ENCODE peak calls at places on chromosome 12, in eight cellular contexts. One of them, this sample, is unnamed.

GRCh38 chr12:90543841-90544240 is 411.1 kb downstream of the CCER1 start:
- DNase-seq in IMR-90: peak; percentile 66
- DNase-seq in pancreas: no peak
- DNase-seq in lung: no peak
- DNase-seq in CD8-positive, alpha-beta memory T cell: no peak
- DNase-seq in tibial artery: no peak
- DNase-seq in ascending aorta: no peak
- DNase-seq in neural progenitor cell: no peak
- DNase-seq in this sample: no peak

GRCh38 chr12:119375170-119375569 is 40.6 kb downstream of the CCDC60 start:
- DNase-seq in IMR-90: no peak
- DNase-seq in pancreas: no peak
- DNase-seq in lung: no peak
- DNase-seq in CD8-positive, alpha-beta memory T cell: no peak
- DNase-seq in tibial artery: no peak
- DNase-seq in ascending aorta: no peak
- DNase-seq in neural progenitor cell: no peak
- DNase-seq in this sample: no peak

GRCh38 chr12:109214131-109214530 is 95.0 kb downstream of the FOXN4 start:
- DNase-seq in IMR-90: no peak
- DNase-seq in pancreas: no peak
- DNase-seq in lung: no peak
- DNase-seq in CD8-positive, alpha-beta memory T cell: no peak
- DNase-seq in tibial artery: no peak
- DNase-seq in ascending aorta: no peak
- DNase-seq in neural progenitor cell: no peak
- DNase-seq in this sample: no peak

GRCh38 chr12:18807714-18808113 is 69.8 kb downstream of the CAPZA3 start:
- DNase-seq in IMR-90: no peak
- DNase-seq in pancreas: no peak
- DNase-seq in lung: no peak
- DNase-seq in CD8-positive, alpha-beta memory T cell: no peak
- DNase-seq in tibial artery: no peak
- DNase-seq in ascending aorta: no peak
- DNase-seq in neural progenitor cell: no peak
- DNase-seq in this sample: no peak

GRCh38 chr12:113230315-113231274 is 9.3 kb downstream of the TPCN1 start:
- DNase-seq in IMR-90: no peak
- DNase-seq in pancreas: no peak
- DNase-seq in lung: no peak
- DNase-seq in CD8-positive, alpha-beta memory T cell: no peak
- DNase-seq in tibial artery: peak; percentile 62
- DNase-seq in ascending aorta: no peak
- DNase-seq in neural progenitor cell: no peak
- DNase-seq in this sample: no peak

GRCh38 chr12:12172106-12172511 is 94.7 kb downstream of the LRP6 start:
- DNase-seq in IMR-90: peak; percentile 21
- DNase-seq in pancreas: no peak
- DNase-seq in lung: no peak
- DNase-seq in CD8-positive, alpha-beta memory T cell: peak; percentile 45
- DNase-seq in tibial artery: no peak
- DNase-seq in ascending aorta: no peak
- DNase-seq in neural progenitor cell: no peak
- DNase-seq in this sample: no peak

GRCh38 chr12:31277081-31277480 is 48.9 kb downstream of the SINHCAF start:
- DNase-seq in IMR-90: no peak
- DNase-seq in pancreas: no peak
- DNase-seq in lung: no peak
- DNase-seq in CD8-positive, alpha-beta memory T cell: no peak
- DNase-seq in tibial artery: no peak
- DNase-seq in ascending aorta: no peak
- DNase-seq in neural progenitor cell: no peak
- DNase-seq in this sample: no peak

GRCh38 chr12:67594888-67595287 is 53.7 kb upstream of the DYRK2 start:
- DNase-seq in IMR-90: no peak
- DNase-seq in pancreas: no peak
- DNase-seq in lung: no peak
- DNase-seq in CD8-positive, alpha-beta memory T cell: no peak
- DNase-seq in tibial artery: no peak
- DNase-seq in ascending aorta: no peak
- DNase-seq in neural progenitor cell: no peak
- DNase-seq in this sample: no peak

GRCh38 chr12:17352164-17352563 is 737.8 kb downstream of the RERGL start:
- DNase-seq in IMR-90: no peak
- DNase-seq in pancreas: no peak
- DNase-seq in lung: no peak
- DNase-seq in CD8-positive, alpha-beta memory T cell: no peak
- DNase-seq in tibial artery: no peak
- DNase-seq in ascending aorta: no peak
- DNase-seq in neural progenitor cell: no peak
- DNase-seq in this sample: no peak

GRCh38 chr12:100862600-100863149 is 68.1 kb downstream of the ANO4 start:
- DNase-seq in IMR-90: peak; percentile 3
- DNase-seq in pancreas: no peak
- DNase-seq in lung: no peak
- DNase-seq in CD8-positive, alpha-beta memory T cell: no peak
- DNase-seq in tibial artery: no peak
- DNase-seq in ascending aorta: no peak
- DNase-seq in neural progenitor cell: no peak
- DNase-seq in this sample: no peak

GRCh38 chr12:29611906-29612305 is 114.4 kb upstream of the OVCH1 start:
- DNase-seq in IMR-90: peak; percentile 84
- DNase-seq in pancreas: no peak
- DNase-seq in lung: no peak
- DNase-seq in CD8-positive, alpha-beta memory T cell: no peak
- DNase-seq in tibial artery: no peak
- DNase-seq in ascending aorta: peak; percentile 67
- DNase-seq in neural progenitor cell: no peak
- DNase-seq in this sample: no peak

GRCh38 chr12:52650520-52651081 is 1.4 kb downstream of the KRT2 start:
- DNase-seq in IMR-90: no peak
- DNase-seq in pancreas: no peak
- DNase-seq in lung: no peak
- DNase-seq in CD8-positive, alpha-beta memory T cell: no peak
- DNase-seq in tibial artery: no peak
- DNase-seq in ascending aorta: peak; percentile 19
- DNase-seq in neural progenitor cell: no peak
- DNase-seq in this sample: no peak
- H3K4me3 ChIP-seq in IMR-90: no peak overlapping the region
- H3K4me3 ChIP-seq in pancreas: no peak overlapping the region
- H3K4me3 ChIP-seq in lung: no peak overlapping the region
- H3K4me3 ChIP-seq in CD8-positive, alpha-beta memory T cell: no peak overlapping the region
- H3K4me3 ChIP-seq in tibial artery: no peak overlapping the region
- H3K4me3 ChIP-seq in ascending aorta: no peak overlapping the region
- H3K4me3 ChIP-seq in neural progenitor cell: no peak overlapping the region
- H3K4me3 ChIP-seq in this sample: no peak overlapping the region

GRCh38 chr12:68867606-68868005 is 59.6 kb downstream of the MDM2 start:
- DNase-seq in IMR-90: no peak
- DNase-seq in pancreas: no peak
- DNase-seq in lung: no peak
- DNase-seq in CD8-positive, alpha-beta memory T cell: no peak
- DNase-seq in tibial artery: no peak
- DNase-seq in ascending aorta: no peak
- DNase-seq in neural progenitor cell: peak; percentile 51
- DNase-seq in this sample: no peak
- H3K27me3 ChIP-seq in IMR-90: no peaks in the 10 kb centered on the region
- H3K27me3 ChIP-seq in pancreas: no peaks in the 10 kb centered on the region
- H3K27me3 ChIP-seq in lung: no peaks in the 10 kb centered on the region
- H3K27me3 ChIP-seq in CD8-positive, alpha-beta memory T cell: no peaks in the 10 kb centered on the region
- H3K27me3 ChIP-seq in tibial artery: no peaks in the 10 kb centered on the region
- H3K27me3 ChIP-seq in ascending aorta: no peaks in the 10 kb centered on the region
- H3K27me3 ChIP-seq in neural progenitor cell: no peaks in the 10 kb centered on the region
- H3K27me3 ChIP-seq in this sample: no peaks in the 10 kb centered on the region

GRCh38 chr12:14655284-14655683 is 41.1 kb downstream of the GUCY2C start:
- DNase-seq in IMR-90: no peak
- DNase-seq in pancreas: no peak
- DNase-seq in lung: no peak
- DNase-seq in CD8-positive, alpha-beta memory T cell: no peak
- DNase-seq in tibial artery: no peak
- DNase-seq in ascending aorta: no peak
- DNase-seq in neural progenitor cell: no peak
- DNase-seq in this sample: peak; percentile 13

GRCh38 chr12:14654842-14655241 is 41.6 kb downstream of the GUCY2C start:
- DNase-seq in IMR-90: no peak
- DNase-seq in pancreas: no peak
- DNase-seq in lung: no peak
- DNase-seq in CD8-positive, alpha-beta memory T cell: no peak
- DNase-seq in tibial artery: no peak
- DNase-seq in ascending aorta: no peak
- DNase-seq in neural progenitor cell: no peak
- DNase-seq in this sample: no peak

GRCh38 chr12:14650791-14651190 is 45.6 kb downstream of the GUCY2C start:
- DNase-seq in IMR-90: no peak
- DNase-seq in pancreas: no peak
- DNase-seq in lung: no peak
- DNase-seq in CD8-positive, alpha-beta memory T cell: no peak
- DNase-seq in tibial artery: no peak
- DNase-seq in ascending aorta: no peak
- DNase-seq in neural progenitor cell: no peak
- DNase-seq in this sample: no peak

GRCh38 chr12:14654416-14654815 is 42.0 kb downstream of the GUCY2C start:
- DNase-seq in IMR-90: no peak
- DNase-seq in pancreas: no peak
- DNase-seq in lung: no peak
- DNase-seq in CD8-positive, alpha-beta memory T cell: no peak
- DNase-seq in tibial artery: no peak
- DNase-seq in ascending aorta: no peak
- DNase-seq in neural progenitor cell: no peak
- DNase-seq in this sample: no peak

GRCh38 chr12:14651371-14651770 is 45.0 kb downstream of the GUCY2C start:
- DNase-seq in IMR-90: no peak
- DNase-seq in pancreas: no peak
- DNase-seq in lung: no peak
- DNase-seq in CD8-positive, alpha-beta memory T cell: no peak
- DNase-seq in tibial artery: no peak
- DNase-seq in ascending aorta: no peak
- DNase-seq in neural progenitor cell: no peak
- DNase-seq in this sample: peak; percentile 12
- H3K36me3 ChIP-seq in IMR-90: no peaks in the 10 kb centered on the region
- H3K36me3 ChIP-seq in pancreas: no peaks in the 10 kb centered on the region
- H3K36me3 ChIP-seq in lung: no peaks in the 10 kb centered on the region
- H3K36me3 ChIP-seq in CD8-positive, alpha-beta memory T cell: no peaks in the 10 kb centered on the region
- H3K36me3 ChIP-seq in tibial artery: no peaks in the 10 kb centered on the region
- H3K36me3 ChIP-seq in ascending aorta: no peaks in the 10 kb centered on the region
- H3K36me3 ChIP-seq in neural progenitor cell: no peaks in the 10 kb centered on the region
- H3K36me3 ChIP-seq in this sample: no peaks in the 10 kb centered on the region

GRCh38 chr12:20696181-20696580 is 1.0 kb downstream of the SLCO1C1 start:
- DNase-seq in IMR-90: no peak
- DNase-seq in pancreas: no peak
- DNase-seq in lung: no peak
- DNase-seq in CD8-positive, alpha-beta memory T cell: no peak
- DNase-seq in tibial artery: no peak
- DNase-seq in ascending aorta: no peak
- DNase-seq in neural progenitor cell: no peak
- DNase-seq in this sample: no peak

GRCh38 chr12:20701106-20701505 is 6.0 kb downstream of the SLCO1C1 start:
- DNase-seq in IMR-90: no peak
- DNase-seq in pancreas: no peak
- DNase-seq in lung: no peak
- DNase-seq in CD8-positive, alpha-beta memory T cell: no peak
- DNase-seq in tibial artery: no peak
- DNase-seq in ascending aorta: no peak
- DNase-seq in neural progenitor cell: no peak
- DNase-seq in this sample: no peak

GRCh38 chr12:20695232-20695631 is at the start of gene SLCO1C1:
- DNase-seq in IMR-90: no peak
- DNase-seq in pancreas: no peak
- DNase-seq in lung: no peak
- DNase-seq in CD8-positive, alpha-beta memory T cell: no peak
- DNase-seq in tibial artery: peak; percentile 54
- DNase-seq in ascending aorta: no peak
- DNase-seq in neural progenitor cell: peak; percentile 49
- DNase-seq in this sample: peak; percentile 6
- H3K4me3 ChIP-seq in IMR-90: no peak within 1 kb of the TSS
- H3K4me3 ChIP-seq in pancreas: no peak within 1 kb of the TSS
- H3K4me3 ChIP-seq in lung: no peak within 1 kb of the TSS
- H3K4me3 ChIP-seq in CD8-positive, alpha-beta memory T cell: no peak within 1 kb of the TSS
- H3K4me3 ChIP-seq in tibial artery: no peak within 1 kb of the TSS
- H3K4me3 ChIP-seq in ascending aorta: peak within 1 kb of the TSS; percentile 25
- H3K4me3 ChIP-seq in neural progenitor cell: no peak within 1 kb of the TSS
- H3K4me3 ChIP-seq in this sample: no peak within 1 kb of the TSS

This sample was measured in H7.